ENCODE peak calls at places on chromosome 22, in five cellular contexts. G, M, O, S and Z are unnamed samples.

GRCh38 chr22:37492428-37493344 is 6.5 kb upstream of the MFNG start:
- DNase-seq in G (no peak), O (peak; percentile 69), S (no peak), M (no peak), Z (peak; percentile 63)

GRCh38 chr22:29319072-29319471 is 3.6 kb upstream of the RASL10A start:
- DNase-seq in G (no peak), S (no peak), O (no peak), M (no peak), Z (no peak)

GRCh38 chr22:27726726-27727449 is 74.7 kb downstream of the MN1 start:
- DNase-seq in O (peak; percentile 62), S (peak; percentile 72), M (no peak), G (no peak), Z (no peak)

GRCh38 chr22:32760815-32761214 is 40.7 kb upstream of the TIMP3 start:
- DNase-seq in S (no peak), G (no peak), M (no peak), O (no peak), Z (no peak)

GRCh38 chr22:50520826-50521453 is 4.5 kb downstream of the SCO2 start:
- DNase-seq in S (no peak), G (no peak), O (no peak), M (no peak), Z (no peak)

GRCh38 chr22:31653944-31654343 is 8.1 kb downstream of the PISD start:
- DNase-seq in M (no peak), S (no peak), G (no peak), O (no peak), Z (no peak)

GRCh38 chr22:50047346-50047745 is 10.8 kb downstream of the TTLL8 start:
- DNase-seq in G (no peak), O (no peak), S (no peak), M (no peak), Z (no peak)

GRCh38 chr22:17980013-17980510 is 44.3 kb downstream of the MICAL3 start:
- DNase-seq in M (no peak), O (no peak), G (no peak), S (no peak), Z (no peak)

GRCh38 chr22:49213731-49214352 is 613.8 kb downstream of the BRD1 start:
- DNase-seq in G (no peak), S (peak; percentile 42), O (no peak), M (peak; percentile 18), Z (no peak)

GRCh38 chr22:16601437-16602223 is 9.0 kb upstream of the CCT8L2 start:
- DNase-seq in M (no peak), O (no peak), S (no peak), G (peak; percentile 14), Z (no peak)

GRCh38 chr22:26273011-26273675 is 103.9 kb downstream of the SEZ6L start:
- DNase-seq in G (no peak), O (no peak), S (no peak), M (peak; percentile 82), Z (no peak)

GRCh38 chr22:34804588-34804987 is 261.4 kb upstream of the ISX start:
- DNase-seq in O (no peak), M (no peak), G (no peak), S (no peak), Z (no peak)

GRCh38 chr22:42717197-42717967 is 3.3 kb downstream of the A4GALT start:
- DNase-seq in S (no peak), G (no peak), M (no peak), O (no peak), Z (no peak)

GRCh38 chr22:48710410-48710809 is 1117.3 kb downstream of the BRD1 start:
- DNase-seq in G (no peak), S (no peak), M (no peak), O (no peak), Z (no peak)

GRCh38 chr22:28989035-28989464 is 72.6 kb downstream of the C22orf31 start:
- DNase-seq in M (peak; percentile 54), S (no peak), O (no peak), G (no peak), Z (no peak)

GRCh38 chr22:29454186-29454745 is 15.9 kb downstream of the RFPL1 start:
- DNase-seq in M (peak; percentile 47), G (no peak), S (no peak), O (no peak), Z (no peak)

GRCh38 chr22:50418624-50419023 is 56.2 kb downstream of the SBF1 start:
- DNase-seq in M (no peak), S (no peak), O (no peak), G (no peak), Z (no peak)

GRCh38 chr22:45757068-45757467 is 85.4 kb downstream of the ATXN10 start:
- DNase-seq in M (peak; percentile 34), S (peak; percentile 69), G (peak; percentile 33), O (no peak), Z (no peak)

GRCh38 chr22:46073683-46074504 is 76.4 kb upstream of the PPARA start:
- DNase-seq in S (peak; percentile 69), M (peak; percentile 61), O (no peak), G (peak; percentile 59), Z (peak; percentile 43)

GRCh38 chr22:20384865-20385264 is 9.1 kb upstream of the ZNF74 start:
- DNase-seq in G (no peak), S (no peak), M (no peak), O (no peak), Z (no peak)

GRCh38 chr22:46067159-46068111 is 82.9 kb upstream of the PPARA start:
- DNase-seq in O (no peak), M (peak; percentile 23), G (peak; percentile 37), S (peak; percentile 57), Z (no peak)

GRCh38 chr22:37419370-37419915 is 7.8 kb downstream of the ELFN2 start:
- DNase-seq in M (no peak), G (no peak), O (no peak), S (no peak), Z (no peak)

GRCh38 chr22:49032821-49033220 is 794.9 kb downstream of the BRD1 start:
- DNase-seq in O (no peak), S (no peak), M (no peak), G (no peak), Z (no peak)

GRCh38 chr22:26725012-26725676 is 67.8 kb downstream of the MIAT start:
- DNase-seq in G (no peak), M (no peak), S (no peak), O (peak; percentile 14), Z (no peak)

GRCh38 chr22:49014227-49015201 is 813.2 kb downstream of the BRD1 start:
- DNase-seq in M (peak; percentile 32), S (no peak), O (no peak), G (no peak), Z (no peak)

GRCh38 chr22:48895341-48895740 is 932.3 kb downstream of the BRD1 start:
- DNase-seq in M (peak; percentile 23), O (no peak), S (no peak), G (no peak), Z (no peak)

GRCh38 chr22:17788528-17789378 is 14.5 kb upstream of the BID start:
- DNase-seq in S (no peak), O (no peak), M (no peak), G (no peak), Z (no peak)

GRCh38 chr22:33796494-33796893 is 123.8 kb downstream of the LARGE1 start:
- DNase-seq in S (no peak), G (no peak), M (no peak), O (no peak), Z (no peak)

GRCh38 chr22:49779226-49779625 is 48.4 kb downstream of the BRD1 start:
- DNase-seq in S (no peak), G (no peak), O (no peak), M (no peak), Z (no peak)

GRCh38 chr22:23395476-23396361 is 184.4 kb downstream of the IGLL1 start:
- DNase-seq in G (no peak), M (peak; percentile 25), O (no peak), S (peak; percentile 43), Z (no peak)

GRCh38 chr22:30260276-30260675 is 6.4 kb downstream of the OSM start:
- DNase-seq in O (no peak), G (no peak), S (no peak), M (no peak), Z (no peak)

GRCh38 chr22:24141586-24141985 is 39.7 kb upstream of the SUSD2 start:
- DNase-seq in G (no peak), M (no peak), O (peak; percentile 66), S (no peak), Z (peak; percentile 32)

GRCh38 chr22:48393041-48393370 is 1434.7 kb downstream of the BRD1 start:
- DNase-seq in S (peak; percentile 50), O (no peak), G (no peak), M (no peak), Z (no peak)

GRCh38 chr22:39308614-39309363 is 10.6 kb downstream of the RPL3 start:
- DNase-seq in O (peak; percentile 92), G (peak; percentile 42), M (no peak), S (peak; percentile 92), Z (peak; percentile 90)
- TF ChIP-seq CTCF in O (peak; percentile 11), G (no peak), M (no peak), S (no peak), Z (peak; percentile 32)

GRCh38 chr22:35967046-35967397 is 61.6 kb downstream of the RBFOX2 start:
- DNase-seq in S (no peak), G (no peak), M (no peak), O (no peak), Z (no peak)

GRCh38 chr22:35961480-35961902 is 67.1 kb downstream of the RBFOX2 start:
- DNase-seq in S (peak; percentile 88), G (no peak), M (peak; percentile 56), O (peak; percentile 84), Z (peak; percentile 86)

GRCh38 chr22:35963237-35963810 is 65.3 kb downstream of the RBFOX2 start:
- DNase-seq in S (no peak), O (no peak), G (no peak), M (no peak), Z (no peak)

GRCh38 chr22:35970601-35971417 is 57.8 kb downstream of the RBFOX2 start:
- DNase-seq in G (peak; percentile 26), O (no peak), M (no peak), S (no peak), Z (no peak)

GRCh38 chr22:35966314-35967045 is 62.1 kb downstream of the RBFOX2 start:
- DNase-seq in S (no peak), G (no peak), M (no peak), O (peak; percentile 57), Z (peak; percentile 82)
- TF ChIP-seq CTCF in S (no peak), G (no peak), M (no peak), O (peak; percentile 16), Z (peak; percentile 72)

DNA sequence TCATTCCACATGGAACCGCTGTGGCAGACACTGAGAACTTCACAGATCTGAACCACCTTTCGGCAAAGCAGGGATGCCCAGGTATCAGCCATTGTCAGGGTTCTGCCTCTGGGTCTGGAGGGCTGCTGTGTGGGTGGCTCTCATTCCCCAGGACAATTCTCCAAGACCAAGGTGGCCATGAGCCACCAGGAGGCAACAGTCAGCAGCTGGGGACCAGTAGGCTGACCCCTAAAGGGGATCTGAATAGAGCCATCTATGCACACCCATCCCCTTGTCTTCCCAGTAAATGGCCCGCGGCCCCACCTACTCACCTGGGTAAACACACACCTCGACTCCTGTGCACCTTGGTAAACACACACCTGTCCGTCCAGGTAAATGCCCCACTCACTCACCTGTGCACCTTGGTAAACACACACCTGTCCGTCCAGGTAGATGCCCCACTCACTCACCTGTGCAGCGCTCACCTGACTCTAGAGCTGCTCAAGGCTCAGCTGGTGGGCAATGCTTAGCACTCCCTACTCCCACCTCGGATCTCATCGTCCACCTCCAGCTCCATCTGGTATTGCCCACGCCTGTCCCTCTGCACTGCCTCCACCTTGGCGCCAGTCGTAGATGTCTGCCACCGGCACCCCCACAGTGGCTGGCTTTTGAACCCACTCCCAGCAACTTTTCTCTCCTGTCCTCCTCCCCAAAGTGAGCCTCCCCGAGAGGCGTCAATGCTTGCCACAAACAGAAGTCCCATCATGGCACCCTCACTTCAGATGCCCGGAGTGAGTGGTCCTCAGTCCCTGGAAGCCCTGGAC is 10.2 kb downstream of the SLC25A1 start:
- DNase-seq in G (no peak), M (no peak), S (no peak), O (no peak), Z (no peak)
- TF ChIP-seq CTCF in G (no peak), M (no peak), S (no peak), O (no peak), Z (peak; percentile 45)

GRCh38 chr22:36350751-36351594 is 36.8 kb downstream of the MYH9 start:
- DNase-seq in S (peak; percentile 84), M (peak; percentile 48), O (no peak), G (peak; percentile 68), Z (peak; percentile 67)
- TF ChIP-seq CTCF in S (no peak), M (no peak), O (peak; percentile 6), G (no peak), Z (no peak)